ENCODE peak calls at places on chromosomes 6 and 20, in eight cellular contexts. One of them, this sample, is unnamed. For H3K4me1 and H3K27me3, the result is how much of the 10 kb centered on the place peaks cover.

GRCh38 chr6:146650799-146651481 is 52.2 kb downstream of the ADGB start:
- DNase-seq in breast epithelium: no peak
- DNase-seq in esophagus muscularis mucosa: no peak
- DNase-seq in cardiac muscle cell: no peak
- DNase-seq in IMR-90: no peak
- DNase-seq in aorta: no peak
- DNase-seq in prostate gland: no peak
- DNase-seq in adipocyte: peak
- DNase-seq in this sample: no peak

GRCh38 chr6:144090384-144090783 is 5.0 kb downstream of the SF3B5 start:
- DNase-seq in breast epithelium: no peak
- DNase-seq in esophagus muscularis mucosa: no peak
- DNase-seq in cardiac muscle cell: no peak
- DNase-seq in IMR-90: no peak
- DNase-seq in aorta: no peak
- DNase-seq in prostate gland: no peak
- DNase-seq in adipocyte: no peak
- DNase-seq in this sample: no peak

GRCh38 chr6:148761532-148761951 is 14.7 kb downstream of the UST start:
- DNase-seq in breast epithelium: no peak
- DNase-seq in esophagus muscularis mucosa: no peak
- DNase-seq in cardiac muscle cell: peak
- DNase-seq in IMR-90: peak
- DNase-seq in aorta: peak
- DNase-seq in prostate gland: no peak
- DNase-seq in adipocyte: peak
- DNase-seq in this sample: peak

GRCh38 chr20:15561707-15562106 is 1011.5 kb downstream of the KIF16B start:
- DNase-seq in breast epithelium: no peak
- DNase-seq in esophagus muscularis mucosa: no peak
- DNase-seq in cardiac muscle cell: peak
- DNase-seq in IMR-90: no peak
- DNase-seq in aorta: no peak
- DNase-seq in prostate gland: no peak
- DNase-seq in adipocyte: no peak
- DNase-seq in this sample: no peak

GRCh38 chr6:150418825-150419594 is 50.2 kb downstream of the IYD start:
- DNase-seq in breast epithelium: no peak
- DNase-seq in esophagus muscularis mucosa: peak
- DNase-seq in cardiac muscle cell: peak
- DNase-seq in IMR-90: peak
- DNase-seq in aorta: peak
- DNase-seq in prostate gland: no peak
- DNase-seq in adipocyte: peak
- DNase-seq in this sample: peak

GRCh38 chr20:47949230-47949629 is 163.9 kb upstream of the SULF2 start:
- DNase-seq in breast epithelium: no peak
- DNase-seq in esophagus muscularis mucosa: no peak
- DNase-seq in cardiac muscle cell: no peak
- DNase-seq in IMR-90: no peak
- DNase-seq in aorta: no peak
- DNase-seq in prostate gland: no peak
- DNase-seq in adipocyte: no peak
- DNase-seq in this sample: no peak

GRCh38 chr6:43510827-43511163 is 649 bp upstream of the LRRC73 start:
- DNase-seq in breast epithelium: no peak
- DNase-seq in esophagus muscularis mucosa: no peak
- DNase-seq in cardiac muscle cell: no peak
- DNase-seq in IMR-90: no peak
- DNase-seq in aorta: no peak
- DNase-seq in prostate gland: no peak
- DNase-seq in adipocyte: no peak
- DNase-seq in this sample: peak

GRCh38 chr6:109002100-109002697 is 92.4 kb downstream of the SESN1 start:
- DNase-seq in breast epithelium: no peak
- DNase-seq in esophagus muscularis mucosa: no peak
- DNase-seq in cardiac muscle cell: no peak
- DNase-seq in IMR-90: peak
- DNase-seq in aorta: no peak
- DNase-seq in prostate gland: peak
- DNase-seq in adipocyte: peak
- DNase-seq in this sample: peak

GRCh38 chr20:47620808-47621805 is 119.4 kb downstream of the NCOA3 start:
- DNase-seq in breast epithelium: no peak
- DNase-seq in esophagus muscularis mucosa: no peak
- DNase-seq in cardiac muscle cell: peak
- DNase-seq in IMR-90: peak
- DNase-seq in aorta: no peak
- DNase-seq in prostate gland: no peak
- DNase-seq in adipocyte: peak
- DNase-seq in this sample: no peak

GRCh38 chr20:1275919-1276318 is 9.8 kb downstream of the SNPH start:
- DNase-seq in breast epithelium: no peak
- DNase-seq in esophagus muscularis mucosa: peak
- DNase-seq in cardiac muscle cell: no peak
- DNase-seq in IMR-90: no peak
- DNase-seq in aorta: no peak
- DNase-seq in prostate gland: no peak
- DNase-seq in adipocyte: no peak
- DNase-seq in this sample: no peak

GRCh38 chr6:151490996-151491395 is 2.8 kb upstream of the CCDC170 start:
- DNase-seq in breast epithelium: no peak
- DNase-seq in esophagus muscularis mucosa: no peak
- DNase-seq in cardiac muscle cell: no peak
- DNase-seq in IMR-90: no peak
- DNase-seq in aorta: no peak
- DNase-seq in prostate gland: no peak
- DNase-seq in adipocyte: no peak
- DNase-seq in this sample: no peak

GRCh38 chr6:158205220-158205944 is 37.2 kb downstream of the GTF2H5 start:
- DNase-seq in breast epithelium: no peak
- DNase-seq in esophagus muscularis mucosa: no peak
- DNase-seq in cardiac muscle cell: peak
- DNase-seq in IMR-90: no peak
- DNase-seq in aorta: no peak
- DNase-seq in prostate gland: no peak
- DNase-seq in adipocyte: no peak
- DNase-seq in this sample: peak

GRCh38 chr6:169689247-169689646 is 12.6 kb downstream of the WDR27 start:
- DNase-seq in breast epithelium: no peak
- DNase-seq in esophagus muscularis mucosa: no peak
- DNase-seq in cardiac muscle cell: no peak
- DNase-seq in IMR-90: peak
- DNase-seq in aorta: no peak
- DNase-seq in prostate gland: no peak
- DNase-seq in adipocyte: no peak
- DNase-seq in this sample: no peak

GRCh38 chr6:84728602-84729001 is 35.8 kb downstream of the TBX18 start:
- DNase-seq in breast epithelium: no peak
- DNase-seq in esophagus muscularis mucosa: no peak
- DNase-seq in cardiac muscle cell: no peak
- DNase-seq in IMR-90: peak
- DNase-seq in aorta: no peak
- DNase-seq in prostate gland: no peak
- DNase-seq in adipocyte: no peak
- DNase-seq in this sample: no peak

GRCh38 chr20:37786043-37786442 is 92.2 kb downstream of the CTNNBL1 start:
- DNase-seq in breast epithelium: no peak
- DNase-seq in esophagus muscularis mucosa: no peak
- DNase-seq in cardiac muscle cell: no peak
- DNase-seq in IMR-90: no peak
- DNase-seq in aorta: no peak
- DNase-seq in prostate gland: no peak
- DNase-seq in adipocyte: no peak
- DNase-seq in this sample: no peak

GRCh38 chr6:163901681-163902080 is 487.2 kb downstream of the QKI start:
- DNase-seq in breast epithelium: no peak
- DNase-seq in esophagus muscularis mucosa: no peak
- DNase-seq in cardiac muscle cell: no peak
- DNase-seq in IMR-90: no peak
- DNase-seq in aorta: no peak
- DNase-seq in prostate gland: no peak
- DNase-seq in adipocyte: no peak
- DNase-seq in this sample: no peak

GRCh38 chr20:57711826-57712225 is 2.0 kb upstream of the PMEPA1 start:
- DNase-seq in breast epithelium: no peak
- DNase-seq in esophagus muscularis mucosa: no peak
- DNase-seq in cardiac muscle cell: no peak
- DNase-seq in IMR-90: no peak
- DNase-seq in aorta: no peak
- DNase-seq in prostate gland: peak
- DNase-seq in adipocyte: no peak
- DNase-seq in this sample: no peak

GRCh38 chr20:57708694-57709673 is 831 bp downstream of the PMEPA1 start:
- DNase-seq in breast epithelium: no peak
- DNase-seq in esophagus muscularis mucosa: no peak
- DNase-seq in cardiac muscle cell: peak
- DNase-seq in IMR-90: peak
- DNase-seq in aorta: peak
- DNase-seq in prostate gland: no peak
- DNase-seq in adipocyte: peak
- DNase-seq in this sample: peak

GRCh38 chr20:57710841-57711240 is 1.0 kb upstream of the PMEPA1 start:
- DNase-seq in breast epithelium: no peak
- DNase-seq in esophagus muscularis mucosa: no peak
- DNase-seq in cardiac muscle cell: no peak
- DNase-seq in IMR-90: no peak
- DNase-seq in aorta: no peak
- DNase-seq in prostate gland: no peak
- DNase-seq in adipocyte: no peak
- DNase-seq in this sample: no peak

GRCh38 chr20:57711311-57711712 is 1.5 kb upstream of the PMEPA1 start:
- DNase-seq in breast epithelium: no peak
- DNase-seq in esophagus muscularis mucosa: no peak
- DNase-seq in cardiac muscle cell: no peak
- DNase-seq in IMR-90: no peak
- DNase-seq in aorta: no peak
- DNase-seq in prostate gland: peak
- DNase-seq in adipocyte: no peak
- DNase-seq in this sample: peak

GRCh38 chr20:57709823-57710799 is at the start of gene PMEPA1:
- DNase-seq in breast epithelium: peak
- DNase-seq in esophagus muscularis mucosa: peak
- DNase-seq in cardiac muscle cell: peak
- DNase-seq in IMR-90: peak
- DNase-seq in aorta: peak
- DNase-seq in prostate gland: peak
- DNase-seq in adipocyte: peak
- DNase-seq in this sample: peak
- H3K4me1 ChIP-seq in breast epithelium: under half
- H3K4me1 ChIP-seq in esophagus muscularis mucosa: under half
- H3K4me1 ChIP-seq in cardiac muscle cell: under half
- H3K4me1 ChIP-seq in IMR-90: under half
- H3K4me1 ChIP-seq in aorta: under half
- H3K4me1 ChIP-seq in prostate gland: under half
- H3K4me1 ChIP-seq in adipocyte: half or more
- H3K4me1 ChIP-seq in this sample: under half

GRCh38 chr6:37650071-37650481 is 47.6 kb downstream of the MDGA1 start:
- DNase-seq in breast epithelium: no peak
- DNase-seq in esophagus muscularis mucosa: no peak
- DNase-seq in cardiac muscle cell: peak
- DNase-seq in IMR-90: no peak
- DNase-seq in aorta: no peak
- DNase-seq in prostate gland: no peak
- DNase-seq in adipocyte: no peak
- DNase-seq in this sample: peak
- H3K27me3 ChIP-seq in breast epithelium: under half
- H3K27me3 ChIP-seq in esophagus muscularis mucosa: under half
- H3K27me3 ChIP-seq in cardiac muscle cell: under half
- H3K27me3 ChIP-seq in IMR-90: under half
- H3K27me3 ChIP-seq in aorta: under half
- H3K27me3 ChIP-seq in prostate gland: under half
- H3K27me3 ChIP-seq in adipocyte: under half
- H3K27me3 ChIP-seq in this sample: under half

DNA sequence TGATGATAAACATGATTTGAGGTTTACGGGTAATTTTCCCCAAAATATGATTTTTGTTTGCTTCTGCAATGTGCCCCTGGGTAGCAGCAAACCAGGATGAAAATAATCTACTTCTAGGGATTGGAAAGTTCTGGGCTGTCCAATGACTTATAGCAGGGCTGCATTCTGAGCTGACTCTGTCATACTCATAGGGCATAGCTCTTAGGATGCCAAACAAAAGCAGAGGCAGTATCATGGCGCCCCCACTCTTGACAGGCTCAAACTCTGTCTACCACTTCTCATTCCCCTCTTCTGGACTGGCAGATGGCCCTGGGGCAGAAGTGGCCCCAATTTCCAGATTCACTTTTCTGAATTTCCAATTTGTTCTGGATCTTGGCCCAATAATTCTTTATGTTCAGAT is 10.3 kb downstream of the SERPINB1 start:
- DNase-seq in breast epithelium: no peak
- DNase-seq in esophagus muscularis mucosa: peak
- DNase-seq in cardiac muscle cell: no peak
- DNase-seq in IMR-90: no peak
- DNase-seq in aorta: no peak
- DNase-seq in prostate gland: no peak
- DNase-seq in adipocyte: no peak
- DNase-seq in this sample: no peak
- H3K4me1 ChIP-seq in breast epithelium: under half
- H3K4me1 ChIP-seq in esophagus muscularis mucosa: under half
- H3K4me1 ChIP-seq in cardiac muscle cell: under half
- H3K4me1 ChIP-seq in IMR-90: under half
- H3K4me1 ChIP-seq in aorta: under half
- H3K4me1 ChIP-seq in prostate gland: under half
- H3K4me1 ChIP-seq in adipocyte: under half
- H3K4me1 ChIP-seq in this sample: under half

GRCh38 chr6:166310634-166311033 is 2.4 kb upstream of the PRR18 start:
- DNase-seq in breast epithelium: no peak
- DNase-seq in esophagus muscularis mucosa: no peak
- DNase-seq in cardiac muscle cell: no peak
- DNase-seq in IMR-90: no peak
- DNase-seq in aorta: no peak
- DNase-seq in prostate gland: no peak
- DNase-seq in adipocyte: no peak
- DNase-seq in this sample: no peak
- H3K27me3 ChIP-seq in breast epithelium: under half
- H3K27me3 ChIP-seq in esophagus muscularis mucosa: under half
- H3K27me3 ChIP-seq in cardiac muscle cell: half or more
- H3K27me3 ChIP-seq in IMR-90: under half
- H3K27me3 ChIP-seq in aorta: under half
- H3K27me3 ChIP-seq in prostate gland: under half
- H3K27me3 ChIP-seq in adipocyte: under half
- H3K27me3 ChIP-seq in this sample: under half

This sample was measured in body of pancreas.